ENCODE peak calls at places on chromosome 10, in five cellular contexts. T is GM23338, F is left ventricle myocardium inferior, N is foreskin fibroblast, I is Karpas-422. D is an unnamed sample.

GRCh38 chr10:125148021-125148439 is 12.3 kb downstream of the CTBP2 start:
- DNase-seq in T (no peak), F (no peak), N (peak; percentile 72), I (peak; percentile 46), D (peak; percentile 39)

GRCh38 chr10:49081532-49082275 is 33.6 kb downstream of the VSTM4 start:
- DNase-seq in T (peak; percentile 31), F (peak; percentile 59), N (peak; percentile 5), I (no peak), D (no peak)

GRCh38 chr10:51804861-51805260 is 105.5 kb upstream of the CSTF2T start:
- DNase-seq in T (no peak), F (no peak), N (peak; percentile 79), I (no peak), D (no peak)

GRCh38 chr10:88226891-88227290 is 356.2 kb downstream of the RNLS start:
- DNase-seq in T (no peak), F (no peak), N (no peak), I (no peak), D (no peak)

GRCh38 chr10:99958287-99958686 is 51.5 kb downstream of the DNMBP start:
- DNase-seq in T (no peak), F (no peak), N (peak; percentile 57), I (no peak), D (no peak)

GRCh38 chr10:46520941-46521340 is 35.5 kb downstream of the GPRIN2 start:
- DNase-seq in T (no peak), F (peak; percentile 17), N (no peak), I (no peak), D (peak; percentile 82)

GRCh38 chr10:58473966-58474365 is 38.7 kb upstream of the BICC1 start:
- DNase-seq in T (no peak), F (no peak), N (peak; percentile 76), I (no peak), D (no peak)

GRCh38 chr10:93422121-93422520 is 60.0 kb downstream of the MYOF start:
- DNase-seq in T (no peak), F (no peak), N (peak; percentile 38), I (no peak), D (no peak)

GRCh38 chr10:89064764-89065163 is 74.2 kb downstream of the FAS start:
- DNase-seq in T (no peak), F (no peak), N (peak; percentile 80), I (no peak), D (no peak)

GRCh38 chr10:82888809-82889455 is 1013.9 kb downstream of the NRG3 start:
- DNase-seq in T (peak; percentile 85), F (no peak), N (no peak), I (no peak), D (no peak)

GRCh38 chr10:58086763-58087150 is 180.9 kb downstream of the IPMK start:
- DNase-seq in T (no peak), F (no peak), N (no peak), I (no peak), D (no peak)

GRCh38 chr10:31660301-31660700 is 268.3 kb downstream of the ARHGAP12 start:
- DNase-seq in T (no peak), F (no peak), N (peak; percentile 18), I (no peak), D (no peak)

GRCh38 chr10:102485093-102485785 is 17.3 kb downstream of the ACTR1A start:
- DNase-seq in T (no peak), F (no peak), N (no peak), I (no peak), D (no peak)

GRCh38 chr10:79162861-79163662 is 94.3 kb downstream of the ZMIZ1 start:
- DNase-seq in T (no peak), F (no peak), N (no peak), I (no peak), D (peak; percentile 46)

GRCh38 chr10:30359373-30360206 is 10.5 kb upstream of the MTPAP start:
- DNase-seq in T (peak; percentile 89), F (peak; percentile 41), N (peak; percentile 65), I (peak; percentile 91), D (peak; percentile 83)

GRCh38 chr10:69571618-69572158 is 1.5 kb downstream of the NEUROG3 start:
- DNase-seq in T (peak; percentile 66), F (no peak), N (no peak), I (no peak), D (no peak)

GRCh38 chr10:42783181-42783549 is 570 bp downstream of the BMS1 start:
- DNase-seq in T (no peak), F (no peak), N (peak; percentile 52), I (peak; percentile 45), D (peak; percentile 3)

GRCh38 chr10:21976739-21977138 is 26.8 kb downstream of the DNAJC1 start:
- DNase-seq in T (peak; percentile 73), F (no peak), N (no peak), I (no peak), D (no peak)

GRCh38 chr10:31836569-31837406 is 91.8 kb downstream of the ARHGAP12 start:
- DNase-seq in T (peak; percentile 87), F (no peak), N (peak; percentile 70), I (peak; percentile 77), D (peak; percentile 20)

GRCh38 chr10:75405201-75406143 is 3.9 kb upstream of the ZNF503 start:
- DNase-seq in T (peak; percentile 46), F (no peak), N (no peak), I (no peak), D (no peak)

GRCh38 chr10:112792487-112793196 is 157.4 kb upstream of the TCF7L2 start:
- DNase-seq in T (no peak), F (peak; percentile 37), N (peak; percentile 87), I (no peak), D (no peak)

GRCh38 chr10:114631678-114632417 is 26.2 kb downstream of the ABLIM1 start:
- DNase-seq in T (peak; percentile 77), F (peak; percentile 56), N (peak; percentile 65), I (no peak), D (peak; percentile 95)

GRCh38 chr10:97721871-97722780 is 8.6 kb downstream of the MARVELD1 start:
- DNase-seq in T (no peak), F (no peak), N (no peak), I (no peak), D (no peak)

GRCh38 chr10:97724341-97724941 is 10.9 kb downstream of the MARVELD1 start:
- DNase-seq in T (no peak), F (no peak), N (peak; percentile 85), I (no peak), D (no peak)

GRCh38 chr10:97729014-97729413 is 7.9 kb upstream of the ZFYVE27 start:
- DNase-seq in T (no peak), F (no peak), N (no peak), I (no peak), D (no peak)

GRCh38 chr10:97722980-97723379 is 9.4 kb downstream of the MARVELD1 start:
- DNase-seq in T (no peak), F (no peak), N (peak; percentile 42), I (no peak), D (no peak)

DNA sequence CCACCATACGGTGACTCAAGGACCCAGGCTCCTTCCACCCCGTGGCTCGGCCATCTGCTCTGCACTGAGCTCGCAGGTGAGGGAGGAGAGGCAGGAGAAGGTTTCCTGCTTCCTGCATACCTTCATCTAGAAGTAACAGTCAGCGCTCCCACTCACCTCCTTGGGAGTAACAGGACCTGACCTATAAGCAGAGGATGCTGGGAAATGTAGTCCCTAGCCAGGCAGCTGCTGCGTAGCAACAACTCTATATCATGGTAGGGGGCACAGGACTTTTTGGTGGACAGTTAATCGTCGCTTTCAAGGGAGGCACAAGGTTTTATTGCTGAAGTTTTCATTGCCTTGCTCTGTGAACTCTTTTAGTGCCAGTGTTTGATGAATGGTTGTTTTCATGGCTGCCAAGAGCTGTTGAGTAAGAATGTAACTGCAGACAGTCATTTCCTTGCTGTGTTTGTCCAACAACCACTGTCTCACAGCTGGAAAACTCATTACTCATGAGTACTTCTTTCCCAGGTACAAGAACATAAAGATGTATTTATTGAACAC is 10.2 kb upstream of the ZFYVE27 start:
- DNase-seq in T (peak; percentile 92), F (no peak), N (peak; percentile 85), I (no peak), D (no peak)
- H3K4me3 ChIP-seq in T (peak overlapping the region; percentile 17), F (no peak overlapping the region), N (no peak overlapping the region), I (no peak overlapping the region), D (no peak overlapping the region)

GRCh38 chr10:15430969-15431791 is 60.1 kb upstream of the FAM171A1 start:
- DNase-seq in T (no peak), F (no peak), N (no peak), I (no peak), D (peak; percentile 60)

GRCh38 chr10:15436696-15437095 is 65.6 kb upstream of the FAM171A1 start:
- DNase-seq in T (no peak), F (no peak), N (no peak), I (no peak), D (no peak)

GRCh38 chr10:15439381-15439837 is 68.3 kb upstream of the FAM171A1 start:
- DNase-seq in T (peak; percentile 65), F (peak; percentile 55), N (peak; percentile 32), I (no peak), D (peak; percentile 13)

DNA sequence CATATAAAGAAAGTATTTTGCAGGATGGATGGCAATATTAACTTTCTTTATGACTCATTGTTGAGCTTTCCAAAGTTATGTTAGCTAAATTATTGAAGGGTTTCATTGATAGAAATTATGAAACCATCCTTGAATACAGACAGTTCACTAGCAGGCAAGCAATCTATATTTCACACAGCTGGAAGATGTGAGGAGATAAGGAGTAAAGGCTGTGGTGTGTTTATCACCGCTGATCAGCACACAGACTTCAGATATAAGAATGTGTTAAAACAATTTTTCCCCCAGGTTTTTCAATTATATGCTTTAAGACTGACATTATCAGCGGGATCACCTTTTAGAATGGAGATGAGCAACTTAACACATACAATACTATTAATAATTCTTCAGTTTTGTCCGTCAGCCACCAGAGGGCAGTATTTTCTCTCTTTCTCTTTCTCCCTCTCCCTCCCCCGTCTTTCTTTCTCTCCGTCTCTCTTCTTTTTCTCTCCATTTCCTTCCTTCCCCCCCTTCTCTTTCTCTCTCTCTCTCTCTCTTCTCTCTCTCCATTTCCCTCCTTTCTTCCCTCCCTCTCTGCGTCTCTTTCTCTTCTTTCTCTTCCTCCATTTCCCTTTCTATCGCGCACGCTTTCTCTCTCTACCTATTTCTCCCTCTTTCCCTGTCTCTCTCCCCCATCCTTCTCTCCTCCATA is 62.9 kb upstream of the FAM171A1 start:
- DNase-seq in T (peak; percentile 81), F (no peak), N (peak; percentile 74), I (peak; percentile 76), D (peak; percentile 77)
- H3K4me3 ChIP-seq in T (peak overlapping the region; percentile 40), F (peak overlapping the region; percentile 57), N (peak overlapping the region; percentile 44), I (no peak overlapping the region), D (peak overlapping the region; percentile 18)

DNA sequence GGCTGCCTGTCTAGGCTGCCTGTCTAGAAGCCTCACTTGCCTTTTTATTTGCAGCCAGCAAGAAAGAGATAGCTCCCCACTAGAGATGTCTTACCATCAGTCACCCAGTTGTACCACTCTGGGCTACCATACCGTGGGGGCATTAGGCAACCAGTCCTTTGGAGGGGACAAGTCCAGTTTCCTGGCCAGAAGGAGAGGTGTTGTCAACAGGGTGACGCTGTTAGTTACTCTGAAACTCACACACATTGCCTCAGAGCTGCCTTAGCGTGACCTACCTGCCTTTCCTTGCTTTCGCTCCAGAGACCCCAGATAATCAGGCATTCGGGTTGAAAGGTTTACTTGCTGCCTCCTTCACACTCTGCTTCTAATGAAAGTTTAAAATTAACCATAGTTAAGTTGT is 155.4 kb downstream of the CELF2 start:
- DNase-seq in T (no peak), F (no peak), N (no peak), I (no peak), D (no peak)
- H3K4me3 ChIP-seq in T (no peak overlapping the region), F (no peak overlapping the region), N (no peak overlapping the region), I (no peak overlapping the region), D (no peak overlapping the region)

GRCh38 chr10:72364239-72364777 is 9.6 kb upstream of the DNAJB12 start:
- DNase-seq in T (peak; percentile 96), F (peak; percentile 90), N (peak; percentile 97), I (peak; percentile 95), D (peak; percentile 91)
- H3K4me3 ChIP-seq in T (no peak overlapping the region), F (peak overlapping the region; percentile 48), N (no peak overlapping the region), I (peak overlapping the region; percentile 52), D (no peak overlapping the region)

GRCh38 chr10:97185326-97186058 is at the start of gene SLIT1:
- DNase-seq in T (peak; percentile 74), F (no peak), N (no peak), I (no peak), D (no peak)
- H3K4me3 ChIP-seq in T (peak within 1 kb of the TSS; percentile 79), F (peak within 1 kb of the TSS; percentile 50), N (no peak within 1 kb of the TSS), I (no peak within 1 kb of the TSS), D (no peak within 1 kb of the TSS)